ENCODE peak calls at places on chromosome 11, in six cellular contexts. D is HepG2, K is GM12891, T is K562, I is GM12878, F is H1. J is an unnamed sample.

GRCh38 chr11:69940246-69940610 is 121.0 kb upstream of the FGF3 start:
- DNase-seq in D (no peak), K (no peak), T (no peak), I (no peak), F (no peak), J (no peak)

GRCh38 chr11:18065572-18065971 is 19.5 kb upstream of the TPH1 start:
- DNase-seq in D (no peak), K (no peak), T (no peak), I (no peak), F (no peak), J (no peak)

GRCh38 chr11:72675221-72675620 is 999 bp upstream of the PDE2A start:
- DNase-seq in D (no peak), K (no peak), T (no peak), I (no peak), F (no peak), J (no peak)

GRCh38 chr11:6695377-6695776 is 12.2 kb upstream of the MRPL17 start:
- DNase-seq in D (no peak), K (no peak), T (no peak), I (no peak), F (no peak), J (no peak)

GRCh38 chr11:94546886-94547285 is 3.2 kb downstream of the FUT4 start:
- DNase-seq in D (no peak), K (no peak), T (no peak), I (no peak), F (no peak), J (no peak)

GRCh38 chr11:122002926-122003325 is 113.1 kb downstream of the BLID start:
- DNase-seq in D (no peak), K (no peak), T (no peak), I (no peak), F (no peak), J (no peak)

GRCh38 chr11:123316003-123316402 is 114.1 kb upstream of the GRAMD1B start:
- DNase-seq in D (no peak), K (no peak), T (no peak), I (no peak), F (no peak), J (no peak)

GRCh38 chr11:23413057-23413456 is 552.8 kb upstream of the CCDC179 start:
- DNase-seq in D (no peak), K (no peak), T (no peak), I (no peak), F (no peak), J (no peak)

GRCh38 chr11:122556605-122557004 is 98.9 kb upstream of the UBASH3B start:
- DNase-seq in D (no peak), K (no peak), T (no peak), I (no peak), F (peak; percentile 81), J (no peak)

GRCh38 chr11:46529086-46529905 is 64.5 kb downstream of the AMBRA1 start:
- DNase-seq in D (peak; percentile 55), K (peak; percentile 64), T (peak; percentile 81), I (no peak), F (peak; percentile 92), J (peak; percentile 62)

GRCh38 chr11:111729441-111729840 is 36.7 kb downstream of the PPP2R1B start:
- DNase-seq in D (no peak), K (no peak), T (no peak), I (no peak), F (no peak), J (no peak)

GRCh38 chr11:118027694-118028093 is 41.5 kb downstream of the IL10RA start:
- DNase-seq in D (no peak), K (no peak), T (no peak), I (no peak), F (no peak), J (no peak)

GRCh38 chr11:84021291-84021690 is 735.1 kb upstream of the CCDC90B start:
- DNase-seq in D (no peak), K (no peak), T (no peak), I (no peak), F (no peak), J (no peak)

GRCh38 chr11:77548552-77549439 is 41.0 kb upstream of the AQP11 start:
- DNase-seq in D (no peak), K (no peak), T (no peak), I (no peak), F (no peak), J (no peak)

GRCh38 chr11:2691991-2692841 is 7.6 kb downstream of the KCNQ1OT1 start:
- DNase-seq in D (peak; percentile 46), K (no peak), T (no peak), I (no peak), F (no peak), J (no peak)

GRCh38 chr11:116173946-116174911 is 598.6 kb downstream of the BUD13 start:
- DNase-seq in D (no peak), K (no peak), T (no peak), I (no peak), F (peak; percentile 57), J (no peak)

GRCh38 chr11:6611092-6612007 is 666 bp downstream of the TAF10 start:
- DNase-seq in D (no peak), K (no peak), T (peak; percentile 45), I (no peak), F (peak; percentile 61), J (no peak)

GRCh38 chr11:64743591-64744543 is at the start of gene RASGRP2:
- DNase-seq in D (peak; percentile 28), K (peak; percentile 73), T (peak; percentile 87), I (no peak), F (peak; percentile 95), J (no peak)
- TF ChIP-seq TAF1 in D (no peak), K (no peak), T (no peak), I (no peak), F (no peak), J (no peak)

DNA sequence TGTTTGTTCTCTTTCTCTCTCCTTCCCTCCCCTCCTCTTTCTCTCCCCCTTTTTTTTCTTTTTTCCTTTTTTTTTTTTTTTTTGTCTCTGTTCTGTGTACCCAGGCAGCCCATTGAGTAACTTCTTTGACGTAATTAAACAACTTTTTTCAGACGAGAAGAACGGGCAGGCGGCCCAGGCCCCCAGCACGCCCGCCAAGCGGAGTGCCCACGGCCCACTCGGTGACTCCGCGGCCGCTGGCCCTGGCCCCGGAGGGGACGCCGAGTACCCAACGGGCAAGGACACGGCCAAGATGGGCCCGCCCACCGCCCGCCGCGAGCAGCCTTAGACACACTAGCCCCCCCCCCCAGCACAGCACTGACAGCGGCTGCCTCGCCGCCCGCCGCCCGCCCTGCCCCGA is 26.2 kb downstream of the MOB2 start:
- DNase-seq in D (no peak), K (no peak), T (no peak), I (no peak), F (no peak), J (no peak)
- TF ChIP-seq POLR2A in D (no peak), K (no peak), T (no peak), I (no peak), F (no peak), J (no peak)

GRCh38 chr11:125315088-125315740 is 150.7 kb downstream of the PKNOX2 start:
- DNase-seq in D (no peak), K (no peak), T (no peak), I (no peak), F (no peak), J (no peak)

GRCh38 chr11:125312812-125313211 is 148.3 kb downstream of the PKNOX2 start:
- DNase-seq in D (no peak), K (no peak), T (no peak), I (no peak), F (no peak), J (no peak)

GRCh38 chr11:125312391-125312790 is 147.8 kb downstream of the PKNOX2 start:
- DNase-seq in D (no peak), K (no peak), T (no peak), I (no peak), F (no peak), J (no peak)

GRCh38 chr11:125313271-125314222 is 149.0 kb downstream of the PKNOX2 start:
- DNase-seq in D (no peak), K (no peak), T (no peak), I (no peak), F (no peak), J (no peak)

DNA sequence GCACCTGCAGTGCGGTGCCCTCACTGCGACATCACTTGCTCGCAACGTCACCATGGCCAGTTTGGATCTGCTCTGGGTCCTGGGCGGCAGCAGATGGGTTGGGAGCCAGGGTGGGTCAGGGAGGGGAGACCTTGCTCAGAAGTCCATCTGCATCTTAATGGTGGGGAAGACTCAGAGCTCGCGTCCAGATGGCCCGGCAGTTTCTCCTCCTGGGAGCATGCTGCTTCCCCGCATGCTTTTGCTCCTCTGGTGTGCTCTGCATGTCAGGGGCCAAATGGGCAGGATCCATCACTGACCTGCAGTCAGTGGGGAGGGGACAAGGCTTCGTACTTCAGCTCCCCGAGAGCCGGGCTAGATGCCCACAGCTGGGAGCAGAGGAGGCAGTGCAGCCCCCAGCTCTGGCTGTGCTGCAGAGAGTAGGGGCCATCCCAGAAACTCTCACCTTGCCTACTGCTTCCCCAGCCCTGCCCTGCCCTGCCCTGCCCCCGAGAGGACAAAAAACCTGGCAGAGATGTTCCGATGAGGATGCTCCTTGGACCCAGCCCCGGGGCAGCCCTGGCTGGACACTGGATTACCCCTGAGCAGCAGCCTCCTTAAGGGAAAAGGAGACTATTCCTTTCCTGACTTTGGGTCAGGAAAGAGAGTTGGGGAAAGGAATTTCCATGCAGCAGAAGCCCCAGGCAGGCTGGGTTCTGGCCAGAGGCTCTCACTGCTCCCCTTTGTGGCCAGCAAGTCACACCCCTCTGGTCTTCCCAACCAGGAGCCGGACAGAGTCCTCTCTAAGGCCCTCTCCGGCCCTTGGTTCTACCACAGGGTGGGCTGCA is 149.9 kb downstream of the PKNOX2 start:
- DNase-seq in D (no peak), K (no peak), T (no peak), I (no peak), F (no peak), J (no peak)
- TF ChIP-seq POLR2AphosphoS5 in D (no peak), K (no peak), T (no peak), I (no peak), F (no peak), J (no peak)

GRCh38 chr11:119258180-119258579 is 52.0 kb downstream of the CBL start:
- DNase-seq in D (no peak), K (no peak), T (no peak), I (no peak), F (no peak), J (no peak)

GRCh38 chr11:119251114-119251513 is 45.0 kb downstream of the CBL start:
- DNase-seq in D (no peak), K (no peak), T (peak; percentile 27), I (no peak), F (no peak), J (no peak)

GRCh38 chr11:119258983-119259382 is 52.8 kb downstream of the CBL start:
- DNase-seq in D (no peak), K (no peak), T (no peak), I (no peak), F (no peak), J (no peak)

GRCh38 chr11:119249671-119250010 is 43.5 kb downstream of the CBL start:
- DNase-seq in D (no peak), K (no peak), T (peak; percentile 16), I (no peak), F (no peak), J (no peak)

DNA sequence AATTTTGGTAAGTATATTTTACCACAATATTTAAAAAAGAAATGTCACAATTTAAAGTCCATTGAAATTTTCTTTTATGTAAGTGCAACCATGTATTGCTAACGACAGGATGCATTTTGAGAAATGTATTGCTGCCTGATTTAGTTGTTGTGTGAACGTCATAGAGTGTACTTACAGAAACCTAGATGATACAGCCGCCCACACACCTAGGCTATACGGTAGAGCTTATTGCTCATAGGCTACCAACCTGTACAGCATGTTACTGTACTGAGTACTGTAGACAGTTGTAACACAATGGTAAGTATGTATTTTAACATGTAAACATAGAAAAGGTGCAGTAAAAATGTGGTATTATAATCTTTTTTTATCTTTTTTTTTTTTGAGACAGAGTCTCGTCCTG is 48.1 kb downstream of the CBL start:
- DNase-seq in D (no peak), K (no peak), T (no peak), I (no peak), F (no peak), J (no peak)
- TF ChIP-seq TAF1 in D (no peak), K (no peak), T (no peak), I (no peak), F (no peak), J (no peak)

J was measured in GM12892.